ENCODE peak calls at places on chromosomes 5 and 9, in seven cellular contexts. D is HCT116; P is NB4; C is foreskin melanocyte; Y is stimulated activated naive CD4-positive, alpha-beta T cell; W is NCI-H446 treated with DMSO at 0.1 percent for 48 hours; R is stimulated activated CD8-positive, alpha-beta memory T cell treated with anti-CD3 and anti-CD28 coated beads, Interleukin-7, amount 100 ng/mL, for 24 hours. B is an unnamed sample.

GRCh38 chr5:15579193-15579990 is 79.4 kb downstream of the FBXL7 start:
- DNase-seq in W (no peak), R (no peak), Y (no peak), C (no peak), P (no peak), D (no peak), B (no peak)

GRCh38 chr5:179266291-179267070 is 78.8 kb downstream of the ADAMTS2 start:
- DNase-seq in D (no peak), C (no peak), W (no peak), R (no peak), Y (no peak), P (no peak), B (peak)

GRCh38 chr5:81909677-81910076 is 62.1 kb upstream of the ATG10 start:
- DNase-seq in R (no peak), C (no peak), P (peak), Y (no peak), D (no peak), W (no peak), B (no peak)

GRCh38 chr9:14341437-14342133 is 27.6 kb upstream of the NFIB start:
- DNase-seq in P (no peak), W (no peak), Y (no peak), R (no peak), D (no peak), C (no peak), B (no peak)

GRCh38 chr9:135884328-135885035 is 22.9 kb downstream of the CAMSAP1 start:
- DNase-seq in Y (no peak), W (no peak), P (no peak), C (no peak), D (no peak), R (no peak), B (peak)

GRCh38 chr9:22047596-22047995 is 38.5 kb upstream of the CDKN2B start:
- DNase-seq in P (no peak), D (no peak), W (no peak), R (no peak), C (no peak), Y (no peak), B (no peak)

GRCh38 chr5:138911441-138911840 is 36.3 kb upstream of the LRRTM2 start:
- DNase-seq in D (no peak), R (no peak), C (no peak), W (no peak), P (no peak), Y (no peak), B (no peak)

GRCh38 chr5:54205918-54206317 is 104.5 kb downstream of the ARL15 start:
- DNase-seq in D (no peak), C (no peak), W (no peak), Y (no peak), P (no peak), R (no peak), B (no peak)

GRCh38 chr9:69107801-69108200 is 66.3 kb upstream of the TJP2 start:
- DNase-seq in W (no peak), Y (no peak), R (no peak), D (no peak), C (no peak), P (no peak), B (no peak)

GRCh38 chr5:150523472-150524350 is 15.8 kb downstream of the NDST1 start:
- DNase-seq in C (peak), R (no peak), P (peak), Y (peak), W (peak), D (peak), B (peak)

GRCh38 chr9:125172351-125172750 is 17.3 kb downstream of the PPP6C start:
- DNase-seq in C (no peak), P (no peak), R (no peak), W (no peak), Y (no peak), D (no peak), B (no peak)

GRCh38 chr9:113398796-113399195 is 2.3 kb downstream of the ALAD start:
- DNase-seq in C (no peak), P (no peak), W (no peak), D (no peak), Y (no peak), R (no peak), B (no peak)

GRCh38 chr9:89555426-89556375 is 49.1 kb upstream of the GADD45G start:
- DNase-seq in Y (no peak), W (no peak), C (no peak), R (no peak), P (peak), D (no peak), B (no peak)

GRCh38 chr5:16456103-16456832 is 9.3 kb downstream of the ZNF622 start:
- DNase-seq in Y (peak), C (peak), R (no peak), P (peak), W (peak), D (peak), B (no peak)

GRCh38 chr9:98555851-98556465 is 152.8 kb downstream of the GABBR2 start:
- DNase-seq in Y (no peak), W (no peak), R (no peak), P (no peak), C (no peak), D (no peak), B (no peak)

GRCh38 chr5:101675510-101675909 is 620.6 kb downstream of the SLCO4C1 start:
- DNase-seq in Y (no peak), C (no peak), D (no peak), R (no peak), P (no peak), W (no peak), B (no peak)

GRCh38 chr5:16617272-16617973 is 626 bp upstream of the RETREG1 start:
- DNase-seq in R (no peak), C (no peak), W (no peak), D (no peak), Y (peak), P (no peak), B (no peak)

GRCh38 chr9:126702501-126703329 is 89.0 kb downstream of the LMX1B start:
- DNase-seq in W (no peak), Y (no peak), C (no peak), R (no peak), D (no peak), P (peak), B (no peak)

GRCh38 chr9:29866556-29866955 is 2293.3 kb upstream of the C9orf72 start:
- DNase-seq in D (no peak), C (no peak), P (no peak), Y (no peak), R (no peak), W (no peak), B (no peak)

GRCh38 chr5:132505641-132506040 is 15.1 kb upstream of the IRF1 start:
- DNase-seq in D (no peak), P (no peak), Y (no peak), C (no peak), R (no peak), W (no peak), B (no peak)

GRCh38 chr9:124297553-124297905 is 39.8 kb downstream of the NEK6 start:
- DNase-seq in R (no peak), W (no peak), C (peak), D (peak), P (no peak), Y (no peak), B (peak)

GRCh38 chr5:134070979-134071849 is 43.3 kb upstream of the TCF7 start:
- DNase-seq in W (no peak), D (no peak), R (no peak), C (no peak), P (peak), Y (no peak), B (peak)

GRCh38 chr5:126376443-126376842 is 46.8 kb upstream of the GRAMD2B start:
- DNase-seq in D (no peak), C (no peak), P (no peak), R (no peak), Y (no peak), W (no peak), B (no peak)

GRCh38 chr5:157109744-157110143 is 900 bp upstream of the HAVCR2 start:
- DNase-seq in C (no peak), D (no peak), R (no peak), Y (peak), P (peak), W (no peak), B (no peak)

GRCh38 chr5:179893958-179894895 is 13.5 kb downstream of the TBC1D9B start:
- DNase-seq in P (no peak), Y (no peak), R (no peak), W (no peak), D (no peak), C (no peak), B (no peak)

GRCh38 chr5:113338628-113339027 is 96.2 kb downstream of the TSSK1B start:
- DNase-seq in Y (no peak), D (no peak), C (no peak), R (no peak), P (no peak), W (no peak), B (no peak)

GRCh38 chr5:125587631-125588030 is 835.6 kb upstream of the GRAMD2B start:
- DNase-seq in R (no peak), Y (no peak), C (no peak), D (no peak), P (no peak), W (no peak), B (no peak)

GRCh38 chr9:112705773-112706427 is 12.0 kb downstream of the INIP start:
- DNase-seq in C (no peak), Y (no peak), W (no peak), P (peak), D (no peak), R (no peak), B (peak)

GRCh38 chr9:104682642-104683041 is 11.7 kb upstream of the OR13D1 start:
- DNase-seq in Y (peak), R (no peak), D (peak), C (peak), W (peak), P (peak), B (no peak)

B was measured in stomach.